ENCODE peak calls at places on chromosome 10, in six cellular contexts. P is neuronal stem cell, F is IMR-90, N is H9, U is mesendoderm, H is mesenchymal stem cell. X is an unnamed sample.

GRCh38 chr10:24209421-24209770 is 458 bp downstream of the KIAA1217 start:
- DNase-seq in U (peak; percentile 60), P (no peak), H (peak; percentile 30), N (no peak), F (peak; percentile 44), X (no peak)

GRCh38 chr10:104417629-104418292 is 64.1 kb downstream of the CFAP58 start:
- DNase-seq in F (no peak), U (no peak), N (no peak), H (no peak), P (no peak), X (no peak)

GRCh38 chr10:119466655-119467054 is 75.9 kb downstream of the RGS10 start:
- DNase-seq in P (no peak), U (no peak), H (peak; percentile 32), F (no peak), N (no peak), X (no peak)

GRCh38 chr10:89078729-89079672 is 88.4 kb downstream of the FAS start:
- DNase-seq in P (no peak), H (peak; percentile 22), U (no peak), F (no peak), N (no peak), X (no peak)

GRCh38 chr10:128377988-128378387 is 251.8 kb upstream of the MKI67 start:
- DNase-seq in P (no peak), F (no peak), U (no peak), H (no peak), N (no peak), X (no peak)

GRCh38 chr10:42990721-42991441 is 86.0 kb upstream of the RET start:
- DNase-seq in N (no peak), H (no peak), U (no peak), P (no peak), F (no peak), X (no peak)

GRCh38 chr10:8086315-8086714 is 31.8 kb downstream of the GATA3 start:
- DNase-seq in H (no peak), U (no peak), P (no peak), N (no peak), F (no peak), X (no peak)

GRCh38 chr10:80259405-80259871 is 30.0 kb downstream of the MAT1A start:
- DNase-seq in N (no peak), U (peak; percentile 33), P (no peak), H (no peak), F (no peak), X (no peak)

GRCh38 chr10:2121944-2122343 is 384.6 kb upstream of the ADARB2 start:
- DNase-seq in U (no peak), F (no peak), P (no peak), N (no peak), H (no peak), X (no peak)

GRCh38 chr10:22874189-22874854 is 53.5 kb upstream of the ARMC3 start:
- DNase-seq in F (no peak), H (no peak), P (no peak), U (no peak), N (no peak), X (no peak)

GRCh38 chr10:99926925-99927718 is 82.6 kb downstream of the DNMBP start:
- DNase-seq in N (no peak), P (no peak), H (peak; percentile 73), F (peak; percentile 66), U (peak; percentile 35), X (no peak)

GRCh38 chr10:24449334-24449740 is 240.4 kb downstream of the KIAA1217 start:
- DNase-seq in F (peak; percentile 64), U (no peak), N (no peak), H (peak; percentile 38), P (no peak), X (no peak)

GRCh38 chr10:23293145-23293724 is 51.4 kb downstream of the C10orf67 start:
- DNase-seq in U (peak; percentile 68), P (peak; percentile 65), H (peak; percentile 29), N (peak; percentile 67), F (peak; percentile 9), X (peak; percentile 80)

GRCh38 chr10:35416628-35417625 is 80.6 kb downstream of the CCNY start:
- DNase-seq in H (no peak), F (peak; percentile 19), U (peak; percentile 81), N (no peak), P (no peak), X (no peak)

GRCh38 chr10:14126697-14127440 is 203.9 kb downstream of the FRMD4A start:
- DNase-seq in F (peak; percentile 67), N (no peak), P (no peak), U (no peak), H (peak; percentile 5), X (no peak)

GRCh38 chr10:99711129-99711719 is 20.7 kb downstream of the COX15 start:
- DNase-seq in F (peak; percentile 80), N (no peak), H (peak; percentile 65), P (no peak), U (peak; percentile 59), X (no peak)

GRCh38 chr10:95308389-95309302 is 17.8 kb upstream of the PDLIM1 start:
- DNase-seq in F (peak; percentile 98), N (no peak), P (no peak), U (peak; percentile 83), H (peak; percentile 97), X (no peak)

GRCh38 chr10:99207340-99207739 is 28.3 kb downstream of the HPSE2 start:
- DNase-seq in N (no peak), P (no peak), H (no peak), F (no peak), U (no peak), X (no peak)

GRCh38 chr10:125190961-125191360 is 30.6 kb upstream of the CTBP2 start:
- DNase-seq in H (no peak), F (no peak), P (no peak), U (peak; percentile 27), N (no peak), X (no peak)

GRCh38 chr10:51436805-51437204 is 262.6 kb downstream of the CSTF2T start:
- DNase-seq in F (no peak), P (no peak), U (no peak), H (no peak), N (no peak), X (no peak)

DNA sequence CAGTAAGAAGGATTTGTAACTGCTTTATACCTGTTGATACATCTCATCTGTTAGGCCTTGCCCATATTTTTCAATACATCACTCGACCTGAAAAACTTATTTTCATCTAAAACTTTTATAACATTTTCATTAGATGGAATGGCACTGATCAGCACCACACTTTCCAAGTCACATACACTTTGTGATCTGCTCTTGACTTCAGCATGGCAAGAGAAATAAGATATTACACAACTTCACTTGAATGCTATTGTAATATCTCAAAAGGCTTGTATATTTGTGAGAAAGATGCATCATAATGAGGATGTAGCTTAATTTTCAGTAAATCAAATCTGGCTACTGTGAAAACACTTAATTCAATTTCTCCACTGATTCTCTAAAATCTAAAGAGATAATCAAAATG is 126.2 kb downstream of the MICU1 start:
- DNase-seq in H (no peak), F (no peak), N (no peak), U (no peak), P (no peak), X (no peak)
- H2BK15ac ChIP-seq in H (no peak overlapping the region), F (no peak overlapping the region), N (no peak overlapping the region), U (no peak overlapping the region), P (no peak overlapping the region), X (no peak overlapping the region)

DNA sequence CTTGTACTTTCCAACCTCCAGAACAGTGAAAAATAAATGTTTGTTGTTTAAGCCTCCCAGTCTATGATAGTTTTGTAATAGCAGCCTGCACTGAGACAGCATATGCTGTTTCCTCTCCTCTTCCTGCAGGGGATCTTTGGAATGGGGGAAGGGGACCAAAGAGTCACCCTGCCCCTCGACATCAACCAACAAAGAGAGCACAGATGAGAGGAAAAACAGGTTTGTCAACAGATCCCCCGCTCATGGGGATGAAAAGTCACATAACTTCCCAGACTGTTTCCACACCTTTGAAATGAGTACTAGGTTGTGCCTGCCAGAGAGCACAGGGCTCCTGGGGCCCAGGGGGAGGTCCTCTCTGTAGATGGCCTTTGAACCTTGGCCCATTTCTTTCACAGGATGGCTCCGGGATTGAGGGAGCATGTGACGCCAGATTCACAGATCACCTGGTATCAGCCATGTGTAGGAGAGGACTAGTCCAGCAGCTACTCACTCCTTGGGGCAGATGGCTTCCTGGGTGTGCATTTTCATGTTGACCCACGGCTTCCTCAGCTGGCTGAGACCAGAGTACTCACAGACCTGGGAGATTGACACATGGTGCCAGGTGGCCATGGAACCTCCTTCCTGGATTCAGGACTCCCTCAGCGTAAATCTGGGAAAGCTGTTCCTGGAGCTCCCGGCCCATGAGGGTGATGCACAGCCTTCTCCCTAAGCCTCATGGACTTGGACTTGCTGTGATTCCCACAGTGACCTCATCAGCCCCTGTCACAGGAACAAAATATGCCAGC is 125.6 kb downstream of the CXCL12 start:
- DNase-seq in U (peak; percentile 14), P (no peak), N (no peak), F (no peak), H (no peak), X (no peak)
- H2BK15ac ChIP-seq in U (no peak overlapping the region), P (no peak overlapping the region), N (no peak overlapping the region), F (no peak overlapping the region), H (no peak overlapping the region), X (peak overlapping the region; percentile 49)

DNA sequence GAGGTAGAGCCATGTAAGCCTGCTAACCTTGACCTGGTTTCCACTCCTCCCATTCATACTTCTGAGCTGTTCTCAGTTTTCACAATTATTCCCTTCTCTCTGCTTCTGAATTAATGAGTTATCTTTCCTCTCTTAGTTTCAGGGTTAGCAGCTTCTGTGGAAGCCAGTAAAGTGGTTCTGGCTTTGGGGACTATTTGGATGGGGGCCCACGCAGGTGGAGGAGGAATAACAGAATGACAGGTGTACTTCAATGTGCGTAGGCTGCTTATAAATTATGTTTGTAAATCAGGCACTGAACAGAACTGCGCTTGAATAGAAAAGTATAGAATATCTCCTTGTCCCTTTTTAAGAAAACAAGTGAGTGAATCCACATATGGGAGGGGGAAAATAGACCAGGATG is 128.9 kb upstream of the GAD2 start:
- DNase-seq in U (no peak), F (no peak), N (no peak), P (no peak), H (no peak), X (no peak)
- H2BK15ac ChIP-seq in U (no peak overlapping the region), F (no peak overlapping the region), N (no peak overlapping the region), P (no peak overlapping the region), H (no peak overlapping the region), X (no peak overlapping the region)

GRCh38 chr10:61825617-61826016 is 75.9 kb upstream of the ARID5B start:
- DNase-seq in H (no peak), F (no peak), U (no peak), P (no peak), N (no peak), X (no peak)

GRCh38 chr10:61825001-61825400 is 76.5 kb upstream of the ARID5B start:
- DNase-seq in U (no peak), P (no peak), F (no peak), N (no peak), H (no peak), X (no peak)

GRCh38 chr10:61822096-61822495 is 79.4 kb upstream of the ARID5B start:
- DNase-seq in N (no peak), P (no peak), H (no peak), F (no peak), U (no peak), X (no peak)

GRCh38 chr10:61821153-61821552 is 80.3 kb upstream of the ARID5B start:
- DNase-seq in H (peak; percentile 47), P (no peak), F (no peak), N (no peak), U (peak; percentile 90), X (no peak)

GRCh38 chr10:61822781-61823230 is 78.7 kb upstream of the ARID5B start:
- DNase-seq in H (peak; percentile 68), P (no peak), N (no peak), F (peak; percentile 47), U (no peak), X (no peak)
- H2BK15ac ChIP-seq in H (no peak overlapping the region), P (no peak overlapping the region), N (no peak overlapping the region), F (no peak overlapping the region), U (no peak overlapping the region), X (no peak overlapping the region)

GRCh38 chr10:90913774-90914420 is 7.0 kb downstream of the ANKRD1 start:
- DNase-seq in U (no peak), F (no peak), P (no peak), H (no peak), N (no peak), X (no peak)
- H2BK15ac ChIP-seq in U (no peak overlapping the region), F (no peak overlapping the region), P (no peak overlapping the region), H (no peak overlapping the region), N (no peak overlapping the region), X (no peak overlapping the region)

X was measured in H1.